ENCODE peak calls at places on chromosomes 4 and X, in six cellular contexts. One of them, this sample, is unnamed.

GRCh38 chr4:39151120-39151713 is 31.1 kb upstream of the WDR19 start:
- DNase-seq in foreskin fibroblast: peak
- DNase-seq in germinal center: peak
- DNase-seq in left ventricle myocardium superior: no peak
- DNase-seq in NB4: peak
- DNase-seq in stimulated activated CD4-positive, alpha-beta T cell treated with anti-CD3 and anti-CD28 coated beads, Interleukin-4, amount 100 ng/mL, for 48 hours: no peak
- DNase-seq in this sample: no peak

GRCh38 chr4:77861500-77861899 is 1.1 kb upstream of the MRPL1 start:
- DNase-seq in foreskin fibroblast: peak
- DNase-seq in germinal center: no peak
- DNase-seq in left ventricle myocardium superior: no peak
- DNase-seq in NB4: no peak
- DNase-seq in stimulated activated CD4-positive, alpha-beta T cell treated with anti-CD3 and anti-CD28 coated beads, Interleukin-4, amount 100 ng/mL, for 48 hours: no peak
- DNase-seq in this sample: no peak

GRCh38 chr4:88759039-88759631 is 61.5 kb upstream of the NAP1L5 start:
- DNase-seq in foreskin fibroblast: peak
- DNase-seq in germinal center: no peak
- DNase-seq in left ventricle myocardium superior: no peak
- DNase-seq in NB4: no peak
- DNase-seq in stimulated activated CD4-positive, alpha-beta T cell treated with anti-CD3 and anti-CD28 coated beads, Interleukin-4, amount 100 ng/mL, for 48 hours: no peak
- DNase-seq in this sample: no peak

GRCh38 chrX:23857409-23857808 is 50.3 kb downstream of the APOO start:
- DNase-seq in foreskin fibroblast: no peak
- DNase-seq in germinal center: no peak
- DNase-seq in left ventricle myocardium superior: no peak
- DNase-seq in NB4: no peak
- DNase-seq in stimulated activated CD4-positive, alpha-beta T cell treated with anti-CD3 and anti-CD28 coated beads, Interleukin-4, amount 100 ng/mL, for 48 hours: no peak
- DNase-seq in this sample: no peak

GRCh38 chr4:110003401-110004187 is 90.9 kb downstream of the EGF start:
- DNase-seq in foreskin fibroblast: no peak
- DNase-seq in germinal center: no peak
- DNase-seq in left ventricle myocardium superior: no peak
- DNase-seq in NB4: no peak
- DNase-seq in stimulated activated CD4-positive, alpha-beta T cell treated with anti-CD3 and anti-CD28 coated beads, Interleukin-4, amount 100 ng/mL, for 48 hours: no peak
- DNase-seq in this sample: no peak

GRCh38 chrX:54066841-54067240 is 22.6 kb upstream of the PHF8 start:
- DNase-seq in foreskin fibroblast: peak
- DNase-seq in germinal center: no peak
- DNase-seq in left ventricle myocardium superior: no peak
- DNase-seq in NB4: no peak
- DNase-seq in stimulated activated CD4-positive, alpha-beta T cell treated with anti-CD3 and anti-CD28 coated beads, Interleukin-4, amount 100 ng/mL, for 48 hours: no peak
- DNase-seq in this sample: no peak

GRCh38 chrX:115503099-115503498 is 57.9 kb upstream of the PLS3 start:
- DNase-seq in foreskin fibroblast: no peak
- DNase-seq in germinal center: no peak
- DNase-seq in left ventricle myocardium superior: no peak
- DNase-seq in NB4: no peak
- DNase-seq in stimulated activated CD4-positive, alpha-beta T cell treated with anti-CD3 and anti-CD28 coated beads, Interleukin-4, amount 100 ng/mL, for 48 hours: no peak
- DNase-seq in this sample: no peak

GRCh38 chr4:150540959-150541360 is 41.0 kb upstream of the MAB21L2 start:
- DNase-seq in foreskin fibroblast: no peak
- DNase-seq in germinal center: no peak
- DNase-seq in left ventricle myocardium superior: no peak
- DNase-seq in NB4: no peak
- DNase-seq in stimulated activated CD4-positive, alpha-beta T cell treated with anti-CD3 and anti-CD28 coated beads, Interleukin-4, amount 100 ng/mL, for 48 hours: no peak
- DNase-seq in this sample: no peak